ENCODE peak calls at places on chromosomes 3 and 15, in five cellular contexts. N is sigmoid colon, D is foreskin fibroblast, F is B cell, U is neural crest cell. B is an unnamed sample.

GRCh38 chr15:60079210-60079609 is 75.1 kb downstream of the FOXB1 start:
- DNase-seq in D (no peak), U (no peak), F (no peak), N (no peak), B (no peak)

GRCh38 chr3:151896662-151897012 is 23.2 kb downstream of the SUCNR1 start:
- DNase-seq in F (no peak), U (no peak), N (no peak), D (no peak), B (no peak)

GRCh38 chr3:171351676-171352075 is 108.5 kb downstream of the TNIK start:
- DNase-seq in U (no peak), F (no peak), N (no peak), D (peak; percentile 88), B (peak; percentile 40)

GRCh38 chr3:171282041-171282440 is 178.2 kb downstream of the TNIK start:
- DNase-seq in D (no peak), N (no peak), U (no peak), F (no peak), B (peak; percentile 37)

GRCh38 chr3:64552160-64552559 is 135.6 kb downstream of the ADAMTS9 start:
- DNase-seq in N (no peak), U (no peak), F (no peak), D (no peak), B (no peak)

GRCh38 chr15:39602143-39602542 is 21.3 kb downstream of the THBS1 start:
- DNase-seq in F (no peak), U (no peak), N (no peak), D (no peak), B (no peak)

GRCh38 chr3:10238330-10238995 is 9.8 kb upstream of the TATDN2 start:
- DNase-seq in D (no peak), U (no peak), N (no peak), F (no peak), B (no peak)

GRCh38 chr3:133812872-133813271 is 7.3 kb downstream of the SRPRB start:
- DNase-seq in U (no peak), F (no peak), D (no peak), N (no peak), B (no peak)

GRCh38 chr3:124113475-124113874 is 121.6 kb upstream of the ROPN1 start:
- DNase-seq in D (no peak), F (no peak), N (no peak), U (no peak), B (no peak)

GRCh38 chr3:100400424-100400781 is 486 bp downstream of the TOMM70 start:
- DNase-seq in U (peak; percentile 6), N (no peak), D (no peak), F (peak; percentile 41), B (no peak)
- TF ChIP-seq CTCF in U (no peak), N (no peak), D (no peak), F (no peak), B (no peak)

DNA sequence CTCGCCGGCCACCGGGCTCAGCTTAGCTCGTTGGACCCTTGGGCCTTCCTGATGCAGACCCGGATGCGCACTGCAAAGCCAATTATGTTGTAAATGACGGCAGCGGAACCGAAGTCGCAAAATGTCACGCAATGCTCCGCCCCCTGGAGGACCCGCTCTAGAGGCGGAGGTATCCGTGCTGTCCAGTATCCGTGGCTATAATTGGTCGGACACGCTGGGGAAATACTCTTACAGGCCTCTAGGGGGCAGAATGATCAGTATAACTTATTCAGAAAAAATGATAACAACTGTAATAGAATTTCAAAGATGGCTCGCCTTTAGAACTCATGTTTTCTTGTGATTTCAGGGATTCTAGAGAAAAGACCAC is at the start of gene PRR23B:
- DNase-seq in U (no peak), N (no peak), D (no peak), F (no peak), B (no peak)
- TF ChIP-seq CTCF in U (peak; percentile 34), N (no peak), D (no peak), F (no peak), B (no peak)

GRCh38 chr3:44029100-44029499 is 212.6 kb upstream of the TOPAZ1 start:
- DNase-seq in D (no peak), U (no peak), N (no peak), F (no peak), B (no peak)

GRCh38 chr3:44031387-44032380 is 210.0 kb upstream of the TOPAZ1 start:
- DNase-seq in U (no peak), D (no peak), N (no peak), F (no peak), B (no peak)

GRCh38 chr3:44033123-44033522 is 208.6 kb upstream of the TOPAZ1 start:
- DNase-seq in U (no peak), N (no peak), F (no peak), D (no peak), B (no peak)

GRCh38 chr3:44032487-44032886 is 209.2 kb upstream of the TOPAZ1 start:
- DNase-seq in N (no peak), F (no peak), D (no peak), U (no peak), B (no peak)

DNA sequence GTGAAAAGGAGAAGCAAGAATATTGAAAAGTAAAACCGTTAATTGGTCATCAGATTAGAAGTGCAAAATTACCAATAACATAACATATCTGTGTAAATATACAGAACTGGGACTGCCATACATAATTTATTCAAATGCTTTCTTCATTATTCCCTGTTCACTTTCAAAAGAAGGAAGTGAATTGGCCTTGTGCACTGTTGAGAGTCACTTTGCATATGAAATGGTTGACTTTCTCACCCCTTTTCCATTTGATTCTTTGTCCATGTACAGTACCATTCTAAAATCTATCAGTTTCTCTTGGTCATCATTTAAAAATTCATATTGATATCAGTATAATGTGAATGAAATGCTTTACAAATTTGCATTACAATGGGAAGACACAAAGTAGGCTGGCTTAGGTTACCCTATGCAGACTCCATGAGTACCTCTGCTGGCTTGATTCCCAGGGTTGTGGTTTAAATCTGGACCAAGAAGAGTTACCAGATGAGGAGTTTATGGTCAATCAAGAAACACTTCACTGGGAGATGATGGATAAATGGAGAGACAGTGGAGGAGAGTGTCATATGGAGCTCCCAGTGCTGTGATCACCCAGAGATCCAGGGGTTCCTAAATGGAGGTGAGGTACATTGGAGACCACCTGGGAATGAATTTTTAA is 210.9 kb upstream of the TOPAZ1 start:
- DNase-seq in U (no peak), F (no peak), D (peak; percentile 31), N (no peak), B (no peak)
- TF ChIP-seq CTCF in U (no peak), F (no peak), D (no peak), N (no peak), B (no peak)

DNA sequence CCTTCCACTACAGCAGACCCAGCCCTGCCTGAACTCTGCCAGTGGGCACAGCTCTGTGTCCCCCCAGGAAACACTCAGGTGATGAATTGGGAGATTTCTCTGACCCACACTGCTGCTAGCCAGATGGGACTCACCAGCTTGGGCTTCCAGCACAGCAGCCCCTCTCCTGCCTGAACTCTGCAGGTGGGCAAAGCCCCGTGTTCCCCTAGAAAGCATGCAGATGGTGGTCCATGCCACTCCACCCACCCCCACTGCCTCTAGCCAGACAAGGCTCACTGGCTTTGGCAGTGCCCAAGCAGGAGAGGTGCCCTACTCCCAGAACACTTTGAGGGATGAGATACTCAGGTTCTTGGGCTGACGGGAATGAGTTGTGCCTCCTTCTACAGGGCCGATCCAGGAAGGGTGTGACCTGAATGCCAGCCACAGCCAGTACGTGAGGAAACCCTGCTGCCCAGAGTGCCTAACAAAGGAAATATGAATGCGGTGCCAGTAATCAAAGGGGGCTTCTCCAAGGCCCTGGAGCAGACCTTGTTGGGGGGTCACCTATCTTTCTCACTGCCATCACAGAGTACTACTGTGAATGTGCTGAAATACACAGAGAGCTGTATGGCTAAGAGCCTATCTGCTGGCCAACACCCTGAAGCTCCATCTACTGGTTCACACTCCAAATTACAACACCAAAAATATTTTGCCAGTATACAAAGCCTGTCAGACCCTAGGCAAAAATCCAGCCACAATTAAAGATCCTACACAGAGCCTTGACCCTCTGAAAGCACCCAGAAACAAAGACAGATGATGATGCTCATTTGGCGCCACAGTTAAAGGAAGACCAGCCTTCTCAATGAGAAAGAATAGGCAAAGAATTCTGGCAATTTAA is 61.9 kb downstream of the BTLA start:
- DNase-seq in U (no peak), D (peak; percentile 27), N (no peak), F (peak; percentile 30), B (peak; percentile 0)
- TF ChIP-seq CTCF in U (peak; percentile 40), D (peak; percentile 45), N (no peak), F (no peak), B (peak; percentile 54)

DNA sequence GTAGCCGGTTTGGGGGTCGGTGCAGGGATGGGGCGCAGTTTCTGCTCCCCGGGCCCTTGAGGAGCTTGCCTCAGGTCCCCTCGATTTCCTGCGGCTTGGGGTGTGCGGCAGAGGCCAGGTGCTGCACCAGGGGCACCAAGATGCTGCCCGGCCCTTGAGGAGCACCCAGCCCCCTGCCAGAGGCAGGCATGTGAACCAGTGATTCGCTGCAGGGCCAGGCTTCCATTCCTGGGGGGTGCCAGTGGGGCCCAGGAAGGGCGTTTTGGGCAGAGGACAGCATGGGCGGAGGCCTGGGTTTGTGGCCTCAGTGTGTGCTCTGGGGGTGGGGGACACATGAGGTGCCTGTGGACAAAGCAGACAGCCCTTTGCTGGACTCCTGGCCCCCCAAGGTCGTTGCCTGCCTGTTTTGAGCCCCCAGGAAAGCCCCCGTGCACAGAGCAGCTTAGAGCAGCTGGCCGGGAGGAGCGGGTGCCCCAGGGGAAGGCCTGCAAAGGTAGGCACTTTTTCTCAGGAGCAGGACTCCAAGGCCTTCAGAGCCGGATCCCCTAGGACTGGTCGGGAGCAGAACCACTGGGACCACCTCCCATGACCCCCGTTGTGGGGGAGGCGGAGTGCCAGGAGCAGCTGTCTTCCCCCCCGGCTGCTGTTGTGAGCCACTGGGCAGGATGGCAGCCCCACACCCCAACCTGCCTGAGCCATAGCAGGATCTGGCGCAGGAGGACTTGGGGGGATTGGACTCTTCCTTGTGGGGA is 1.7 kb downstream of the PLXNA1 start:
- DNase-seq in F (no peak), N (no peak), D (no peak), U (no peak), B (no peak)
- TF ChIP-seq CTCF in F (no peak), N (no peak), D (no peak), U (no peak), B (no peak)

DNA sequence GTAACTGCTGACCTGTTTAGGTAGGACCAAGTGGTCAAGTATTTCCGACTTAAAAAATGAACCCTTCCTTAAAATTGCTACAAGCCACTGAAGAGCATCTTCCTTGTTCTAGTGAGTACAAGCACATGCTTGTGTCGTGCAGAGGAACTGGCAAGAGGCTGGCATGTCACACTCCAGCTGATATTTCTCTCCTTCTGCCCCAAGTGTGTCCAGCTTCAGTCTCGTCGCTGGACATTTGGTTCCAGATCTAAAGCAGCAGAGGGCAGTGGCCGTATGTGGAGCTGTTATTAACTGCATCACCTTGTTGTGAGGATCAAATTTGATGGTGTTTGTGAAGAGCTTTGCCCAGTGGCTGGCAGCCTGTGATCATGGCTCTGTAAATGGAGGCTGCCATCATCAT is 9.9 kb downstream of the RBP2 start:
- DNase-seq in U (no peak), F (no peak), N (no peak), D (no peak), B (no peak)
- TF ChIP-seq CTCF in U (no peak), F (no peak), N (no peak), D (no peak), B (no peak)

DNA sequence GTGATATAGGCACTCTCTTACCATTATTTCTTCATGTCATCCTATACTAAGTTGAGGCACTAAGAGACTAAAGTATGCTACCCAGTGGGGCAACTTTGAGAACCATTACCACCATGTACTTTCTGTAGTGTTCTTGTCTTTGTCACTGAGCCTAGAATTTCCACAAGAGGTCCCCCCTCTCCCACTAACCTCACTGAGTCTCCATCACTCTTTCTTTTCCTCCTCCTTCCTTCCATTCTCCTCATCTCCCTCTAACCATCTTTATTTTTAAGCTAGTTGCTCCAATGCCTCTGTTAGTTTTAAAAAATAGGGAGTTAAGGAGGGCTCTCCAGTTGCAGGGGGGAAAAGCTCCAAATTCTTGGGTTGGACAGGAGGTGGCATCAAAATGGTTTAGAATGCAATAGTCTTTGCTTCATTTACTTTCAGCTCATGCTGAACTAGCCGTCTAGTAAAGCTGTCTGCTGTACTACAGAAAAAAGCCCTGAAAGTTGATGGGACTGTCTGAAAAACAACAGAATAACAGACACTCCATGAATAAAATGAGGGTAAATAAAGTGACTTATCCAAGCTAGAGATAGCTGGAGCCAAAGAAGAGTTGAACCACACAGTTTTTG is 85.1 kb upstream of the MYRIP start:
- DNase-seq in D (no peak), U (no peak), N (no peak), F (no peak), B (no peak)
- TF ChIP-seq CTCF in D (no peak), U (no peak), N (no peak), F (no peak), B (peak; percentile 1)